ENCODE peak calls at places on chromosomes 3 and 15, in nine cellular contexts. O is SHP77; X is activated CD4-positive, alpha-beta T cell treated with anti-CD3 and anti-CD28 coated beads, Interleukin-2, amount 50 U/mL, for 24 hours; Y is T follicular helper cell; J is kidney tubule cell; T is effector memory CD4-positive, alpha-beta T cell; M is activated gamma-delta T cell treated with Interleukin-2 at 50 U/mL for 16 hours; G is NCI-H510A treated with DMSO at 0.1 percent for 48 hours; D is progenitor cell of endocrine pancreas. N is an unnamed sample.

GRCh38 chr15:71329509-71330260 is 214.4 kb downstream of the THSD4 start:
- DNase-seq in O (no peak), X (no peak), Y (no peak), J (peak; percentile 86), T (no peak), M (no peak), G (no peak), D (no peak), N (peak; percentile 64)

GRCh38 chr3:142209655-142210054 is 15.7 kb downstream of the GK5 start:
- DNase-seq in O (no peak), X (no peak), Y (no peak), J (peak; percentile 41), T (no peak), M (no peak), G (no peak), D (no peak), N (peak; percentile 79)

GRCh38 chr3:109228391-109229080 is 87.8 kb downstream of the DPPA2 start:
- DNase-seq in O (no peak), X (no peak), Y (no peak), J (no peak), T (no peak), M (no peak), G (no peak), D (no peak), N (no peak)

GRCh38 chr15:81449836-81450474 is 75.9 kb upstream of the TMC3 start:
- DNase-seq in O (peak; percentile 17), X (no peak), Y (no peak), J (no peak), T (no peak), M (no peak), G (no peak), D (no peak), N (no peak)

GRCh38 chr15:99435138-99435695 is 130.6 kb upstream of the MEF2A start:
- DNase-seq in O (no peak), X (no peak), Y (no peak), J (peak; percentile 67), T (no peak), M (peak; percentile 3), G (no peak), D (no peak), N (no peak)

GRCh38 chr15:70783610-70784021 is 20.3 kb upstream of the UACA start:
- DNase-seq in O (no peak), X (no peak), Y (no peak), J (peak; percentile 86), T (no peak), M (no peak), G (no peak), D (no peak), N (peak; percentile 65)

GRCh38 chr3:116155830-116156229 is 289.5 kb downstream of the LSAMP start:
- DNase-seq in O (no peak), X (no peak), Y (no peak), J (no peak), T (no peak), M (no peak), G (no peak), D (no peak), N (no peak)

GRCh38 chr3:101827211-101828174 is 21.8 kb upstream of the NFKBIZ start:
- DNase-seq in O (peak; percentile 64), X (peak; percentile 76), Y (peak; percentile 62), J (peak; percentile 92), T (peak; percentile 71), M (peak; percentile 70), G (peak; percentile 68), D (peak; percentile 18), N (peak; percentile 81)